ENCODE peak calls at places on chromosomes 11 and 22, in seven cellular contexts. P, T, V, E, R, Q and X are unnamed samples. For H3K4me1, the result is how much of the 10 kb centered on the place peaks cover.

GRCh38 chr11:116693206-116694016 is 79.4 kb downstream of the BUD13 start:
- DNase-seq in E (no peak), Q (no peak), P (no peak), V (no peak), R (no peak), T (no peak), X (no peak)

GRCh38 chr11:67400942-67401494 is 640 bp downstream of the PPP1CA start:
- DNase-seq in E (no peak), Q (peak), T (no peak), V (no peak), R (peak), P (no peak), X (no peak)

GRCh38 chr11:4551346-4551979 is 6.5 kb downstream of the OR52M1 start:
- DNase-seq in P (peak), R (no peak), E (no peak), Q (no peak), V (no peak), T (no peak), X (no peak)

GRCh38 chr11:79062814-79063762 is 377.7 kb downstream of the TENM4 start:
- DNase-seq in E (no peak), T (no peak), V (no peak), Q (peak), R (no peak), P (peak), X (no peak)

GRCh38 chr11:102317099-102317767 is at the start of gene BIRC3:
- DNase-seq in Q (peak), T (peak), V (peak), E (peak), P (peak), R (peak), X (peak)

GRCh38 chr22:40747361-40747760 is 68.1 kb downstream of the MCHR1 start:
- DNase-seq in V (no peak), E (peak), Q (no peak), P (no peak), T (no peak), R (no peak), X (no peak)

GRCh38 chr11:77074626-77075221 is 8.0 kb downstream of the CAPN5 start:
- DNase-seq in T (no peak), P (no peak), Q (no peak), V (no peak), R (no peak), E (peak), X (peak)

GRCh38 chr11:17015639-17016125 is 1.5 kb upstream of the PLEKHA7 start:
- DNase-seq in E (no peak), V (peak), T (no peak), Q (no peak), P (peak), R (no peak), X (peak)

GRCh38 chr11:108975641-108976071 is 310.8 kb downstream of the DDX10 start:
- DNase-seq in R (no peak), T (no peak), Q (no peak), V (no peak), E (no peak), P (no peak), X (peak)

GRCh38 chr22:23816552-23816976 is 22.2 kb downstream of the DERL3 start:
- DNase-seq in T (no peak), V (no peak), E (no peak), P (no peak), Q (no peak), R (no peak), X (peak)

GRCh38 chr22:19057539-19057938 is 64.7 kb downstream of the DGCR2 start:
- DNase-seq in P (no peak), V (no peak), E (no peak), Q (no peak), T (no peak), R (no peak), X (no peak)

GRCh38 chr11:30917859-30918478 is 331.8 kb upstream of the MPPED2 start:
- DNase-seq in E (no peak), R (peak), Q (peak), T (no peak), V (peak), P (peak), X (no peak)

GRCh38 chr11:73325036-73325981 is 17.2 kb downstream of the ARHGEF17 start:
- DNase-seq in P (peak), Q (no peak), E (peak), R (no peak), T (no peak), V (no peak), X (peak)

GRCh38 chr11:107882095-107882820 is 23.7 kb upstream of the SLC35F2 start:
- DNase-seq in P (no peak), T (no peak), R (no peak), E (no peak), V (no peak), Q (no peak), X (no peak)

GRCh38 chr22:29359469-29359868 is 28.9 kb downstream of the AP1B1 start:
- DNase-seq in V (no peak), P (peak), T (peak), Q (peak), R (no peak), E (peak), X (peak)

GRCh38 chr11:34154059-34154875 is 48.8 kb downstream of the NAT10 start:
- DNase-seq in T (no peak), Q (no peak), E (no peak), R (no peak), P (no peak), V (no peak), X (no peak)

GRCh38 chr11:82047200-82047599 is 686.5 kb downstream of the FAM181B start:
- DNase-seq in Q (no peak), E (no peak), V (no peak), R (no peak), P (no peak), T (no peak), X (no peak)

GRCh38 chr11:71263391-71263790 is 11.0 kb upstream of the SHANK2 start:
- DNase-seq in Q (no peak), R (no peak), V (no peak), T (no peak), P (peak), E (no peak), X (no peak)

GRCh38 chr11:70952171-70952570 is 300.2 kb downstream of the SHANK2 start:
- DNase-seq in R (no peak), E (no peak), T (no peak), Q (no peak), P (no peak), V (no peak), X (no peak)

GRCh38 chr22:22673628-22674027 is 29.2 kb downstream of the GGTLC2 start:
- DNase-seq in V (no peak), P (no peak), T (no peak), Q (no peak), R (no peak), E (no peak), X (no peak)

GRCh38 chr11:121032546-121032945 is 8.6 kb downstream of the TBCEL start:
- DNase-seq in V (no peak), T (no peak), Q (no peak), P (no peak), E (no peak), R (no peak), X (no peak)

GRCh38 chr11:13348305-13348704 is 70.7 kb downstream of the BMAL1 start:
- DNase-seq in T (no peak), Q (no peak), V (no peak), E (no peak), P (no peak), R (no peak), X (no peak)

GRCh38 chr11:25225078-25225477 is 728.2 kb downstream of the LUZP2 start:
- DNase-seq in Q (no peak), P (no peak), T (no peak), R (no peak), V (no peak), E (no peak), X (no peak)

GRCh38 chr11:83280256-83280655 is 5.9 kb downstream of the CCDC90B start:
- DNase-seq in P (no peak), V (no peak), E (no peak), Q (no peak), T (no peak), R (no peak), X (no peak)

GRCh38 chr11:31412946-31413345 is 43.3 kb downstream of the DNAJC24 start:
- DNase-seq in P (peak), R (no peak), E (no peak), V (no peak), Q (no peak), T (no peak), X (no peak)

GRCh38 chr11:13691296-13691899 is 22.9 kb downstream of the FAR1 start:
- DNase-seq in R (no peak), P (no peak), E (no peak), T (no peak), V (no peak), Q (no peak), X (no peak)

GRCh38 chr11:50170115-50170514 is 137.4 kb downstream of the OR4C45 start:
- DNase-seq in T (no peak), R (no peak), P (no peak), V (no peak), Q (no peak), E (no peak), X (no peak)

GRCh38 chr11:15852179-15852578 is 504.2 kb downstream of the SOX6 start:
- DNase-seq in P (peak), Q (no peak), R (no peak), T (peak), V (no peak), E (no peak), X (no peak)

GRCh38 chr11:114215428-114215827 is 80.8 kb upstream of the NNMT start:
- DNase-seq in Q (no peak), R (no peak), E (no peak), T (no peak), P (no peak), V (no peak), X (no peak)

GRCh38 chr11:114216804-114217195 is 79.4 kb upstream of the NNMT start:
- DNase-seq in T (no peak), R (no peak), Q (no peak), V (no peak), E (no peak), P (no peak), X (no peak)

GRCh38 chr11:114219559-114220349 is 76.4 kb upstream of the NNMT start:
- DNase-seq in P (peak), V (no peak), E (no peak), Q (peak), R (no peak), T (no peak), X (peak)

GRCh38 chr11:114215871-114216803 is 80.1 kb upstream of the NNMT start:
- DNase-seq in R (no peak), T (no peak), V (no peak), E (no peak), P (no peak), Q (peak), X (peak)

DNA sequence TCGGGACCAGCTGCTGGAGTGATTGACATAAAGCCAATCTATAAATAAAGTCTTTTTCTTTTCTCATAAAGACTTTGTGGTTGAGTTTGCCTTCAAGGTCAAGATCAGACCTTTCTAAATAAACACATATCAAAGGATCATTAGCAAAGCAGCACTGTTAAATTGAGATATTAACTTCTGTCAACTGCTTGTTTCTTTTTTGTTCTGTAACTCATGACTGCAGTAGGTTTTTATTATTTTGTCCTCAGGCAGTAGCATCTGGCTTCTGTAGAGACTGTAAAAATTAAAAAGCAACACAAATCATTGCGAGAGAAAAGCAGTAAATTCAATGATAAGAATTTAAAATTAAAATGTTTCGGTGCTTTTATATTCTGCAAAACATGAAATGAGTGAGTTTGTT is 77.7 kb upstream of the NNMT start:
- DNase-seq in Q (no peak), T (no peak), P (no peak), E (no peak), R (no peak), V (no peak), X (no peak)
- H3K4me1 ChIP-seq in Q (under half), T (under half), P (under half), E (under half), R (under half), V (under half), X (under half)

GRCh38 chr22:43512279-43512678 is 100.5 kb downstream of the MPPED1 start:
- DNase-seq in T (no peak), R (no peak), E (no peak), Q (no peak), P (no peak), V (no peak), X (no peak)

GRCh38 chr22:43508489-43508888 is 96.7 kb downstream of the MPPED1 start:
- DNase-seq in R (no peak), T (no peak), P (no peak), E (no peak), Q (no peak), V (no peak), X (no peak)

GRCh38 chr22:43509337-43509736 is 97.5 kb downstream of the MPPED1 start:
- DNase-seq in R (no peak), V (no peak), E (no peak), T (no peak), Q (no peak), P (no peak), X (no peak)

GRCh38 chr22:43511276-43511910 is 99.6 kb downstream of the MPPED1 start:
- DNase-seq in Q (no peak), T (no peak), E (no peak), P (no peak), R (no peak), V (no peak), X (no peak)

GRCh38 chr22:43510226-43511070 is 98.6 kb downstream of the MPPED1 start:
- DNase-seq in T (no peak), P (no peak), V (no peak), R (no peak), Q (no peak), E (no peak), X (no peak)
- H3K27ac ChIP-seq in T (no peak), P (no peak), V (no peak), R (no peak), Q (no peak), E (no peak), X (no peak)

DNA sequence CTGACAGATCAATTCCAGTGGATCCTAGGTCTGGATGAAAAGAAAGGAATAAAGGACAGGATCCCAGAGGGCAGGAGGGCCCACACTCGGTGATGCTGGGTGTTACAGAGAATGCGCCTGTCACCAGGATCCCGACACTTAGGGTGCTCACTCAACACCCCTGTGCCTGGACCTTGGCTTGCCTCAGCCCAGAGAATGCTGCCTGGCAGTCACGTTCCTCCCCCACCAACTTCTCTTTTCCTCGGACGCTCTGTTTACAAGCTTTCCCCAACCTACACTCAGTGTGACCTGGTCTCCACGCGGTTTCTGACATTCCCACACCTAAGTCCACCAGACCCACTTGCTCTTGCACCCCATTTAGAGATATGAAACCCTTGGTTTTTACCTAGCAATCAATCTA is 38.0 kb upstream of the ETS1 start:
- DNase-seq in E (no peak), R (no peak), T (no peak), Q (no peak), V (no peak), P (no peak), X (no peak)
- H3K4me1 ChIP-seq in E (under half), R (under half), T (under half), Q (under half), V (under half), P (under half), X (under half)

DNA sequence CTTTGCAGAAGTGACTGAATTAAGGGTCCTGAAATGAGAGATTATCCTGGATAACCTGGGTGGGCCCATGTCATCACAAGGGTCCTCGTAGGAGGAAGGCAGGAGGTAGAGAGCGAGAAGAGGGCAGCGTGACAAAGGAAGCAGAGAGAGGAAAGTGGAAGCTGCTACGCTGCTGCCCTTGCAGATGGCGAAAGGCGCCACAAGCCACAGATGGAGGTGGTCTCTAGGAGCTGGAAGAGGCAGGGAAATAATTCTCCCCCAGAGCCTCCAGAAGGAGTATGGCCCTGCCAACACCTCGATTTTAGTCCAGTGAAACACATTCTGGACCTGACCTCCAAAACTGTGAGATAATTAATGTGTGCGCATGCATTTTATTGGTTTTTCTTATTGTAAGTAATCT is 13.4 kb downstream of the TMEM184B start:
- DNase-seq in R (no peak), Q (no peak), E (no peak), P (no peak), T (no peak), V (no peak), X (no peak)
- H3K27ac ChIP-seq in R (no peak), Q (peak), E (peak), P (no peak), T (peak), V (peak), X (peak)

GRCh38 chr11:1162498-1163311 is 5.0 kb downstream of the MUC5AC start:
- DNase-seq in P (no peak), E (no peak), V (no peak), Q (no peak), T (peak), R (no peak), X (no peak)

GRCh38 chr11:1162153-1162497 is 4.4 kb downstream of the MUC5AC start:
- DNase-seq in T (no peak), P (no peak), E (no peak), V (no peak), Q (no peak), R (no peak), X (no peak)

GRCh38 chr11:1165256-1166041 is 7.7 kb downstream of the MUC5AC start:
- DNase-seq in E (no peak), T (no peak), Q (no peak), V (no peak), P (no peak), R (no peak), X (peak)

GRCh38 chr11:1163321-1163910 is 5.7 kb downstream of the MUC5AC start:
- DNase-seq in R (no peak), V (no peak), T (no peak), P (no peak), E (no peak), Q (no peak), X (no peak)

DNA sequence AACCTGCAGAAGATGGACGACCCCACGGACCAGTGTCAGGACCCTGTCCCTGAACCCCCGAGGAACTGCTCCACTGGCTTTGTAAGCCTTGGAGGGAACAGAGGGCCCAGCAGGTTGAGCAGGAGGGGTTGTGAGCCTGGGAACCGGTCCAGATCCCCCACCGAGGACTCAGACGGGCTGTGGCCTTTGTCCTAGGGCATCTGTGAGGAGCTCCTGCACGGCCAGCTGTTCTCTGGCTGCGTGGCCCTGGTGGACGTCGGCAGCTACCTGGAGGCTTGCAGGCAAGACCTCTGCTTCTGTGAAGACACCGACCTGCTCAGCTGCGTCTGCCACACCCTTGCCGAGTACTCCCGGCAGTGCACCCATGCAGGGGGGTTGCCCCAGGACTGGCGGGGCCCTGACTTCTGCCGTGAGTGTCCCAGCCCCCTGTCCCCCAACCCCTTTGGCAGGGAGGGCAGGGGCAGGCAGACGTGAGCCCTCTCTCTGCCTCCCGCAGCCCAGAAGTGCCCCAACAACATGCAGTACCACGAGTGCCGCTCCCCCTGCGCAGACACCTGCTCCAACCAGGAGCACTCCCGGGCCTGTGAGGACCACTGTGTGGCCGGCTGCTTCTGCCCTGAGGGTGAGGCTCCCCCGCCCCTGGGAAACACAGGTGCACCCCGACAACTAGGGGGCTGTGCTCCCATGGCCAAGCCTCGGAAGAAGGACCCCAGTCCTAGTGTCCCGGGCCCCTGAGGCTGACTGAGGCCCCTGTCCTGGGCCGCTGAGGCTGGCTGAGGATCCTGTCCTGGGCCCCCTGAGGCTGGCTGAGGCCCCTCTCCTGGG is 6.4 kb downstream of the MUC5AC start:
- DNase-seq in T (no peak), E (no peak), P (no peak), R (no peak), Q (no peak), V (no peak), X (no peak)
- H3K4me1 ChIP-seq in T (under half), E (under half), P (under half), R (under half), Q (under half), V (under half), X (under half)

GRCh38 chr11:11588890-11589289 is 32.9 kb downstream of the GALNT18 start:
- DNase-seq in V (no peak), R (no peak), T (no peak), Q (no peak), E (no peak), P (peak), X (no peak)

GRCh38 chr11:11589385-11589890 is 32.4 kb downstream of the GALNT18 start:
- DNase-seq in Q (no peak), E (no peak), R (no peak), V (no peak), P (no peak), T (no peak), X (no peak)

GRCh38 chr11:11594162-11594561 is 27.6 kb downstream of the GALNT18 start:
- DNase-seq in E (no peak), R (no peak), V (no peak), T (no peak), P (peak), Q (no peak), X (no peak)

GRCh38 chr11:11588243-11588642 is 33.6 kb downstream of the GALNT18 start:
- DNase-seq in P (no peak), Q (no peak), E (no peak), T (no peak), V (no peak), R (no peak), X (no peak)

DNA sequence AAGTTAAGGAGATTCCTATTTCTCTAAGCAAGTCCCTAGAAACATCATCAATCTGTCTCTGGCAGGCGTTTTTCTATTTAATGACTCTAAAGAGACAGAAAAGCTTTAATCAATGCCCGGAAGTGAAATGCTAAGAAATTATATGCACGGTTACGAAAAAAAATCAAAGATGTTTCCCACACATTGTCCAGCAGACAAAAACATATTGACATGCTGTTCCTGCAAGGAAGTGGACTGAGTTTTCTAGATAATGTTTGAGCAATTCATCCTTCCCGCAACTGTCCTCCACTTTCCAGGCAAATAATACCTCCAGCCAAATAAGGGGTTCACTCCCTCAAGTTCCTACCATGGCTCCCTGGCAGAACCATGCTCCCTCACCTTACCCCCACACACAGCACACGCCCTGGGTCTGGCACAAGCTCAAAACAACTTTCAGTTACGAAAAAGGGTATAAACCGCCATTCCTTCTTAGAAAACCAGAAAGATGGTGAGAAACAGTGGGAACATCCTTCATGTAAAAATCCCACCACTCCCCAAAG is 29.6 kb downstream of the GALNT18 start:
- DNase-seq in Q (no peak), T (no peak), P (no peak), E (no peak), R (no peak), V (no peak), X (no peak)
- H3K27ac ChIP-seq in Q (no peak), T (no peak), P (no peak), E (peak), R (no peak), V (no peak), X (no peak)